ENCODE peak calls at places on chromosomes 12 and 14, in ten cellular contexts. A is endothelial cell of umbilical vein, H is suprapubic skin, O is stomach, M is SK-N-MC, U is H1, G is transverse colon, R is spleen, V is HepG2, L is Panc1. J is an unnamed sample.

GRCh38 chr14:56474419-56475022 is 105.1 kb upstream of the TMEM260 start:
- DNase-seq in A (peak; percentile 54), H (no peak), O (no peak), M (peak; percentile 66), U (no peak), G (no peak), R (no peak), V (peak; percentile 16), L (peak; percentile 20), J (no peak)

GRCh38 chr12:89135976-89136634 is 216.2 kb downstream of the DUSP6 start:
- DNase-seq in A (no peak), H (no peak), O (no peak), M (no peak), U (no peak), G (no peak), R (no peak), V (no peak), L (no peak), J (no peak)

GRCh38 chr12:60308366-60309000 is 712.7 kb downstream of the SLC16A7 start:
- DNase-seq in A (no peak), H (no peak), O (no peak), M (no peak), U (no peak), G (no peak), R (no peak), V (no peak), L (no peak), J (no peak)

GRCh38 chr14:93706360-93706955 is 81.8 kb downstream of the PRIMA1 start:
- DNase-seq in A (no peak), H (no peak), O (no peak), M (no peak), U (no peak), G (no peak), R (no peak), V (no peak), L (no peak), J (no peak)

GRCh38 chr14:61147898-61148549 is 133.1 kb downstream of the TMEM30B start:
- DNase-seq in A (peak; percentile 85), H (no peak), O (no peak), M (no peak), U (no peak), G (no peak), R (no peak), V (peak; percentile 57), L (no peak), J (no peak)

GRCh38 chr12:108341854-108342847 is 3.0 kb upstream of the CMKLR1 start:
- DNase-seq in A (no peak), H (no peak), O (no peak), M (no peak), U (no peak), G (no peak), R (peak; percentile 52), V (no peak), L (no peak), J (no peak)

GRCh38 chr12:58247633-58248032 is 306.3 kb downstream of the ATP23 start:
- DNase-seq in A (no peak), H (no peak), O (no peak), M (no peak), U (peak; percentile 7), G (no peak), R (no peak), V (no peak), L (no peak), J (no peak)

GRCh38 chr14:22152161-22152870 is 436.7 kb downstream of the DAD1 start:
- DNase-seq in A (no peak), H (no peak), O (no peak), M (no peak), U (no peak), G (no peak), R (no peak), V (no peak), L (no peak), J (no peak)

GRCh38 chr12:54370218-54370730 is 6.0 kb upstream of the GPR84 start:
- DNase-seq in A (peak; percentile 79), H (peak; percentile 89), O (peak; percentile 80), M (no peak), U (peak; percentile 66), G (peak; percentile 79), R (peak; percentile 89), V (no peak), L (no peak), J (no peak)

GRCh38 chr12:53064613-53065415 is 14.4 kb downstream of the SPRYD3 start:
- DNase-seq in A (no peak), H (no peak), O (no peak), M (no peak), U (no peak), G (no peak), R (no peak), V (no peak), L (no peak), J (no peak)

DNA sequence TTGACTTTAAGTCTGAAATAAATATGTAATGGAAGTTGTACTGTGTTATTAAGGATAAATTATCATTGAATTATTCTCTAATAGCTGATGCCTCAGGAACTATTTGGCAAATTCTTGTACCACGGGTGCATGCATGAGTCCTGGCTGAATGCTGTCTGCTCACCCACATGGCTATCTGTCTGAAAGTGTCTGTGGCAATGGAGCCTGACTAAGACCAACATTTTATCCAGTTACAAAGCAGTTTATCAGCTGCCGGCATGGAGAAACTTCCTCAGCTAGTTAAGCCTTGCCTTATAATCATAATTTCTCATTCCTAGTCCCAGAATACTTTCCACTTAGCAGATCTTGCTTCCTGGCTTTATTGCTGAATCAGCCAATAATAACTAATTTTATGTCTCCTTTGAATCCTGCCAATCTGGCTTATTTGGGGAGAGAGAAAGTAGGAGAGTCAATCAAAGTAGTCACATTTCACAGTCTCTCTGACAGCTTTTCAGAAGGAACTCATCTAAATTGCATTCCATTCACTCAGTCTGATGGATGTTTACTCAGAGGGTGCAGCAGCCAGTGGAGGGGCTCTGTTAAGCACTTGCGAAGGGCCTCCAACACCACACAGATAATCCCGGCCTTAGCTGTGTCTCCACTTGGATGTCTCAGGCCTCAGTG is 280.6 kb upstream of the CLEC14A start:
- DNase-seq in A (no peak), H (no peak), O (no peak), M (no peak), U (no peak), G (no peak), R (no peak), V (no peak), L (no peak), J (no peak)
- TF ChIP-seq POLR2AphosphoS5 in A (no peak), H (no peak), O (no peak), M (no peak), U (no peak), G (no peak), R (no peak), V (no peak), L (no peak), J (no peak)

GRCh38 chr12:126112141-126112540 is 1046.9 kb downstream of the AACS start:
- DNase-seq in A (no peak), H (no peak), O (no peak), M (peak; percentile 28), U (no peak), G (no peak), R (no peak), V (no peak), L (no peak), J (no peak)
- TF ChIP-seq POLR2AphosphoS5 in A (no peak), H (no peak), O (no peak), M (no peak), U (no peak), G (no peak), R (no peak), V (no peak), L (no peak), J (no peak)

GRCh38 chr12:115946867-115947695 is 330.4 kb downstream of the MED13L start:
- DNase-seq in A (no peak), H (no peak), O (no peak), M (no peak), U (no peak), G (no peak), R (no peak), V (peak; percentile 8), L (no peak), J (no peak)
- TF ChIP-seq POLR2AphosphoS5 in A (no peak), H (no peak), O (no peak), M (no peak), U (no peak), G (no peak), R (no peak), V (no peak), L (no peak), J (no peak)

DNA sequence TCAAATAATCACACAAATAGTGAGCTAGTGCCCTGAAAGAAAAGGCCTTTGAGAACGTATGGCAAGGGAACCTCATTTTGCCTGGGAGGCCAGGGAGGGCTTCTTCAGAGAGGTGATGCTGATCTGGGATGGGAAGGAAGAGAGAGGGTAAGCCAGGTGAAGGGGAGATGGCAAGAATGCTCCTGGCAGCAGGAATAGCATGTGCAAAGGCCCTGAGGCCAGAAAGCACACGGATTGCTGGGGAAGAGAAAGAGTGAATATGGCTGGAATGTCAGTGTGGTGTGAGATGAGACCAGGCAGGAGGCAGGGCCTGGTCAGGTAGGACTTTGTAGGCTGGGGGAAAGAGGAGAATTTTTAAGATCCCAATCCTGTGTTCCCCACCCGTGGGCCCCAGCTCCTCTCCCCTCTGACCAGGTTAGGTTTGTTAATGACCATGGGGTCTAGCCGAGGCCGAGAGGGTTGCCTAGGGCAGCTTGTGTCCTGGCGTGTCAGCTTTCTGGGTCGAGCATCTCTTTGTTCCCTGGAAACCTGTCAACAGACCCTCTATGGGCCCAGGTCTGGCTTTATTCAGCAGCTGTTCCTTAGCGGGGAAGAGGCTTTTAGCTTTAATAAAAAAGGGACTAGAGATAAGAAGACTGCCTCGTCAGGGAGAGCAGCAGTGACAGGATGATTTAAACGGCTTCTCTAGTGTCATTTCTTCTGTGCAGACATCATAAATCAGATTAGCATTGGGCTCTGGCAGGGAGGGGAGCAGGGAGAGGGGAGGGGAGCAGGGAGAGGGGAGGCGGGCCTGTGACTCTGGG is 123.4 kb downstream of the ADCK1 start:
- DNase-seq in A (no peak), H (no peak), O (no peak), M (no peak), U (no peak), G (no peak), R (peak; percentile 43), V (no peak), L (no peak), J (no peak)
- TF ChIP-seq POLR2AphosphoS5 in A (no peak), H (no peak), O (no peak), M (no peak), U (no peak), G (no peak), R (no peak), V (no peak), L (no peak), J (no peak)

GRCh38 chr14:69044965-69045555 is 66.0 kb upstream of the ACTN1 start:
- DNase-seq in A (peak; percentile 82), H (no peak), O (no peak), M (no peak), U (no peak), G (no peak), R (no peak), V (no peak), L (no peak), J (no peak)
- TF ChIP-seq POLR2AphosphoS5 in A (peak; percentile 38), H (no peak), O (no peak), M (no peak), U (no peak), G (no peak), R (peak; percentile 26), V (no peak), L (no peak), J (no peak)

J was measured in vagina.